ENCODE peak calls at places on chromosomes 6 and 20, in five cellular contexts. J is psoas muscle, M is OCI-LY7, X is lung, E is MM.1S. G is an unnamed sample.

GRCh38 chr6:149114167-149114566 is 203.3 kb upstream of the TAB2 start:
- DNase-seq in J (peak; percentile 60), M (no peak), X (no peak), E (no peak), G (no peak)

GRCh38 chr6:105209950-105210706 is 30.3 kb upstream of the POPDC3 start:
- DNase-seq in J (no peak), E (no peak), M (no peak), X (no peak), G (no peak)

GRCh38 chr6:38799529-38800184 is 84.5 kb downstream of the DNAH8 start:
- DNase-seq in X (no peak), E (no peak), J (no peak), M (no peak), G (no peak)

GRCh38 chr6:147322299-147323162 is 118.3 kb downstream of the STXBP5 start:
- DNase-seq in J (no peak), E (no peak), X (no peak), M (no peak), G (no peak)

GRCh38 chr20:57610261-57610952 is 9.8 kb downstream of the ZBP1 start:
- DNase-seq in M (no peak), E (no peak), J (peak; percentile 39), X (no peak), G (no peak)

GRCh38 chr6:147061152-147061551 is 143.1 kb upstream of the STXBP5 start:
- DNase-seq in E (no peak), X (no peak), J (no peak), M (no peak), G (no peak)

GRCh38 chr20:46701057-46701456 is 8.4 kb upstream of the SLC2A10 start:
- DNase-seq in E (no peak), M (no peak), J (no peak), X (no peak), G (no peak)

GRCh38 chr6:15420959-15421438 is 175.1 kb downstream of the JARID2 start:
- DNase-seq in E (no peak), X (no peak), J (no peak), M (peak; percentile 62), G (no peak)

GRCh38 chr20:61719691-61720347 is 345.9 kb downstream of the TAF4 start:
- DNase-seq in E (no peak), J (no peak), M (no peak), X (no peak), G (no peak)

GRCh38 chr6:10429638-10430427 is 15.0 kb upstream of the TFAP2A start:
- DNase-seq in M (peak; percentile 64), X (no peak), J (no peak), E (peak; percentile 77), G (peak; percentile 45)

GRCh38 chr6:161961046-161961445 is 687.2 kb upstream of the AGPAT4 start:
- DNase-seq in J (no peak), M (no peak), E (peak; percentile 76), X (no peak), G (no peak)

GRCh38 chr6:167796668-167797031 is 30.1 kb upstream of the AFDN start:
- DNase-seq in J (no peak), M (no peak), E (no peak), X (peak; percentile 29), G (no peak)

GRCh38 chr6:11538799-11539468 is 1.4 kb downstream of the TMEM170B start:
- DNase-seq in J (no peak), M (peak; percentile 11), E (no peak), X (no peak), G (no peak)

GRCh38 chr6:33820784-33821183 is 17.0 kb upstream of the MLN start:
- DNase-seq in E (no peak), J (no peak), X (no peak), M (no peak), G (no peak)

GRCh38 chr20:47126374-47126705 is 230.2 kb downstream of the ZMYND8 start:
- DNase-seq in E (no peak), J (no peak), M (no peak), X (no peak), G (no peak)

GRCh38 chr6:37643851-37644672 is 53.6 kb downstream of the MDGA1 start:
- DNase-seq in M (no peak), X (no peak), J (no peak), E (no peak), G (no peak)

GRCh38 chr6:161449521-161449920 is 175.7 kb upstream of the AGPAT4 start:
- DNase-seq in M (no peak), X (no peak), J (no peak), E (no peak), G (no peak)

GRCh38 chr6:130527173-130527572 is 161.4 kb downstream of the TMEM200A start:
- DNase-seq in M (peak; percentile 27), X (no peak), J (no peak), E (no peak), G (no peak)

GRCh38 chr20:46350201-46350985 is 42.1 kb upstream of the CDH22 start:
- DNase-seq in X (no peak), M (peak; percentile 50), E (no peak), J (no peak), G (no peak)

GRCh38 chr20:6590891-6591679 is 176.4 kb upstream of the BMP2 start:
- DNase-seq in J (no peak), M (no peak), X (no peak), E (no peak), G (no peak)

GRCh38 chr6:6564154-6564553 is 24.4 kb upstream of the LY86 start:
- DNase-seq in M (no peak), X (no peak), J (no peak), E (no peak), G (no peak)

GRCh38 chr20:25486377-25486776 is 78.9 kb downstream of the GINS1 start:
- DNase-seq in M (no peak), E (no peak), J (no peak), X (no peak), G (no peak)

GRCh38 chr6:154830771-154831170 is 97.6 kb downstream of the SCAF8 start:
- DNase-seq in X (no peak), J (no peak), E (no peak), M (no peak), G (no peak)

GRCh38 chr6:13924146-13924948 is 405 bp upstream of the RNF182 start:
- DNase-seq in M (no peak), J (peak; percentile 52), E (peak; percentile 41), X (no peak), G (peak; percentile 22)

GRCh38 chr6:93008385-93008784 is 411.0 kb downstream of the EPHA7 start:
- DNase-seq in X (no peak), J (no peak), M (no peak), E (no peak), G (no peak)

GRCh38 chr20:45355209-45355608 is 7.0 kb upstream of the SDC4 start:
- DNase-seq in M (no peak), E (peak; percentile 25), X (no peak), J (no peak), G (no peak)

GRCh38 chr6:93992976-93993375 is 573.6 kb upstream of the EPHA7 start:
- DNase-seq in X (no peak), M (no peak), J (no peak), E (no peak), G (no peak)

GRCh38 chr6:125164696-125165095 is 11.1 kb downstream of the TPD52L1 start:
- DNase-seq in X (no peak), M (no peak), J (no peak), E (no peak), G (no peak)

GRCh38 chr6:125165256-125165655 is 11.7 kb downstream of the TPD52L1 start:
- DNase-seq in M (no peak), J (no peak), E (no peak), X (no peak), G (no peak)

GRCh38 chr6:125169522-125169921 is 15.9 kb downstream of the TPD52L1 start:
- DNase-seq in E (no peak), M (no peak), J (no peak), X (no peak), G (no peak)

GRCh38 chr6:125169058-125169457 is 15.5 kb downstream of the TPD52L1 start:
- DNase-seq in J (no peak), M (no peak), X (no peak), E (no peak), G (peak; percentile 38)

GRCh38 chr6:125166711-125167110 is 13.1 kb downstream of the TPD52L1 start:
- DNase-seq in M (no peak), J (no peak), X (no peak), E (no peak), G (no peak)
- H3K27ac ChIP-seq in M (no peak overlapping the region), J (no peak overlapping the region), X (no peak overlapping the region), E (no peak overlapping the region), G (no peak overlapping the region)

GRCh38 chr6:111564482-111564945 is 41.2 kb downstream of the TRAF3IP2 start:
- DNase-seq in M (no peak), X (no peak), E (no peak), J (peak; percentile 86), G (peak; percentile 52)

GRCh38 chr6:111566873-111567517 is 38.7 kb downstream of the TRAF3IP2 start:
- DNase-seq in J (no peak), X (no peak), E (no peak), M (no peak), G (no peak)

GRCh38 chr6:111563581-111563980 is 42.1 kb downstream of the TRAF3IP2 start:
- DNase-seq in M (no peak), J (no peak), X (no peak), E (no peak), G (no peak)

GRCh38 chr6:111565316-111566221 is 40.1 kb downstream of the TRAF3IP2 start:
- DNase-seq in M (peak; percentile 86), X (no peak), J (no peak), E (no peak), G (peak; percentile 35)

GRCh38 chr6:111566222-111566717 is 39.4 kb downstream of the TRAF3IP2 start:
- DNase-seq in X (no peak), E (no peak), M (peak; percentile 10), J (no peak), G (no peak)
- H3K36me3 ChIP-seq in X (peaks cover 28% of the 10 kb centered on the region), E (no peaks in the 10 kb centered on the region), M (peaks cover 73% of the 10 kb centered on the region), J (peaks cover 2% of the 10 kb centered on the region), G (peaks cover 14% of the 10 kb centered on the region)

DNA sequence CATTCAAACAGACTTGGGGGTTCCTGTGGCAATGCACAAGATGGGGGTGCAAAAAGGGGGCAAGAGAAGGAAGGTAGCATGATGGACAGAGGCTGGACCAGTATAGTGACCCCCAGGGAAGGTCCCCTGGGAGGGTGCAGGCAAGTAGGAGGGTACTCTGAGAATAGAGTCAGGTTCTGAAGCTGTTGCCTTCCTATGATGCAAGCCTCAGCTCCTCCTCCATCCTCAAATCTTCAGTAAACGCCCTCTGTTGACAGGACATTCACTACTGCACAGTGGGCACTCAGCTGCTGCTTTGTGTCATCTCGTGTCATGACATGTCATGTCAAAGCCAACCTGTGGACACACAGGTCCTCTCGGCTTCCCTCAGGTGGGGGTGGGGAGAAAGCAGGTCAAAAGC is 5.8 kb upstream of the SDCBP2 start:
- DNase-seq in J (no peak), E (no peak), M (peak; percentile 9), X (no peak), G (no peak)
- TF ChIP-seq CTCF in J (no peak), E (no peak), M (peak; percentile 38), X (no peak), G (no peak)

DNA sequence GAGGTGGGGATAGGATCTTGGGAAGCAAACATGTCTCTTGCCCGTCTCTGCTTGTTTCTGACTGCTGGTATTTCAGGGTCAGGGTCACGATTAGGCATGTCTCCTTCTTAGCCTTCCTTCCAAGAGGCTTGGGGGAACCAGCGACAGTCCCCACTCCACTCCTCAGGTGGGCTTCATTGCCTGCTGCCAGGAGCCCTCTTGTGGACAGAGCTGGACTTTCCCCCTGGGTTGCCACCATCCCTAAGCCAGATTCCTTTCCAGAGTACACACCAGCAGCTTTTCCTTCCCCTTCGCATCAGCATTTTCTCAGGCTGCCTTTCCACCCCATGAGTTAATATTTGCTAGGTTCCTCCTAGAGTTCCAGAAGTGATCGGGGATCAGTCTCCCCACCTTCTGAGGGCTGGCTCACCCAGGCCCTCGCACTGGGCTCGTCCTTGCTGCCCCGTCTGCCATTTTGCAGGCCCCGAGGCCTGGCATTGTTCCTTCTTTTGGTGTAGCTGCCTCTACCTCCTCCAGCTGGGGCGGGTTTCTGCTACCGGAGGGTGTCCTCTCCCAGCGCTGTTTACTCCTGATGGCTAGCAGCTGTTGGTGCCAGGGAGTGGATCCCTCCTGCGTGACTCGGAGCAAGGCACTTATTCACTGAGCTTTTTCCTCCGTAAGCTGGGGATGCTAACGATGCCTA is 8.8 kb upstream of the C20orf144 start:
- DNase-seq in E (no peak), M (peak; percentile 82), J (no peak), X (no peak), G (peak; percentile 70)
- H3K27ac ChIP-seq in E (no peak overlapping the region), M (peak overlapping the region; percentile 0), J (no peak overlapping the region), X (no peak overlapping the region), G (peak overlapping the region; percentile 90)

G was measured in body of pancreas.